ENCODE peak calls at places on chromosomes 5 and 9, in ten cellular contexts. One of them, this sample, is unnamed.

GRCh38 chr9:131676431-131676972 is 63.4 kb downstream of the RAPGEF1 start:
- DNase-seq in left colon: no peak
- DNase-seq in cardiac fibroblast: no peak
- DNase-seq in left ventricle myocardium inferior: no peak
- DNase-seq in T-helper 2 cell: peak; percentile 82
- DNase-seq in neural crest cell: no peak
- DNase-seq in fibroblast of mammary gland: no peak
- DNase-seq in GM23338: no peak
- DNase-seq in HEK293T: no peak
- DNase-seq in hypothalamus: no peak
- DNase-seq in this sample: no peak

GRCh38 chr5:101663543-101663942 is 632.5 kb downstream of the SLCO4C1 start:
- DNase-seq in T-helper 2 cell: no peak
- DNase-seq in neural crest cell: no peak
- DNase-seq in hypothalamus: no peak
- DNase-seq in HEK293T: no peak
- DNase-seq in GM23338: no peak
- DNase-seq in fibroblast of mammary gland: no peak
- DNase-seq in cardiac fibroblast: no peak
- DNase-seq in left colon: no peak
- DNase-seq in left ventricle myocardium inferior: no peak
- DNase-seq in this sample: no peak

GRCh38 chr5:72018158-72018803 is 89.0 kb upstream of the MAP1B start:
- DNase-seq in hypothalamus: no peak
- DNase-seq in HEK293T: peak; percentile 60
- DNase-seq in cardiac fibroblast: peak; percentile 45
- DNase-seq in left ventricle myocardium inferior: peak; percentile 30
- DNase-seq in neural crest cell: peak; percentile 65
- DNase-seq in left colon: peak; percentile 32
- DNase-seq in GM23338: peak; percentile 83
- DNase-seq in T-helper 2 cell: peak; percentile 47
- DNase-seq in fibroblast of mammary gland: peak; percentile 73
- DNase-seq in this sample: no peak

GRCh38 chr5:67156976-67157583 is 39.5 kb downstream of the CD180 start:
- DNase-seq in left colon: no peak
- DNase-seq in T-helper 2 cell: peak; percentile 65
- DNase-seq in cardiac fibroblast: peak; percentile 21
- DNase-seq in fibroblast of mammary gland: peak; percentile 46
- DNase-seq in left ventricle myocardium inferior: no peak
- DNase-seq in HEK293T: peak; percentile 46
- DNase-seq in hypothalamus: no peak
- DNase-seq in GM23338: peak; percentile 64
- DNase-seq in neural crest cell: no peak
- DNase-seq in this sample: no peak

GRCh38 chr5:145536133-145536532 is 299.0 kb downstream of the PRELID2 start:
- DNase-seq in left colon: no peak
- DNase-seq in HEK293T: no peak
- DNase-seq in hypothalamus: no peak
- DNase-seq in neural crest cell: no peak
- DNase-seq in GM23338: no peak
- DNase-seq in T-helper 2 cell: no peak
- DNase-seq in cardiac fibroblast: no peak
- DNase-seq in left ventricle myocardium inferior: no peak
- DNase-seq in fibroblast of mammary gland: peak; percentile 17
- DNase-seq in this sample: no peak

GRCh38 chr9:116361558-116361957 is 208.0 kb downstream of the PAPPA start:
- DNase-seq in left colon: no peak
- DNase-seq in T-helper 2 cell: no peak
- DNase-seq in hypothalamus: no peak
- DNase-seq in HEK293T: no peak
- DNase-seq in GM23338: no peak
- DNase-seq in left ventricle myocardium inferior: no peak
- DNase-seq in fibroblast of mammary gland: no peak
- DNase-seq in neural crest cell: no peak
- DNase-seq in cardiac fibroblast: no peak
- DNase-seq in this sample: peak; percentile 7

GRCh38 chr5:91632871-91633270 is 249.8 kb upstream of the ARRDC3 start:
- DNase-seq in neural crest cell: no peak
- DNase-seq in left ventricle myocardium inferior: no peak
- DNase-seq in fibroblast of mammary gland: no peak
- DNase-seq in GM23338: no peak
- DNase-seq in left colon: no peak
- DNase-seq in cardiac fibroblast: no peak
- DNase-seq in hypothalamus: no peak
- DNase-seq in HEK293T: no peak
- DNase-seq in T-helper 2 cell: no peak
- DNase-seq in this sample: no peak

GRCh38 chr9:89969881-89970639 is 365.2 kb downstream of the GADD45G start:
- DNase-seq in T-helper 2 cell: no peak
- DNase-seq in GM23338: no peak
- DNase-seq in neural crest cell: no peak
- DNase-seq in cardiac fibroblast: no peak
- DNase-seq in HEK293T: no peak
- DNase-seq in hypothalamus: no peak
- DNase-seq in left ventricle myocardium inferior: no peak
- DNase-seq in fibroblast of mammary gland: no peak
- DNase-seq in left colon: no peak
- DNase-seq in this sample: no peak

GRCh38 chr9:4836676-4837075 is 43.9 kb downstream of the RCL1 start:
- DNase-seq in cardiac fibroblast: peak; percentile 36
- DNase-seq in T-helper 2 cell: no peak
- DNase-seq in GM23338: no peak
- DNase-seq in left colon: no peak
- DNase-seq in hypothalamus: no peak
- DNase-seq in left ventricle myocardium inferior: no peak
- DNase-seq in neural crest cell: no peak
- DNase-seq in fibroblast of mammary gland: peak; percentile 74
- DNase-seq in HEK293T: no peak
- DNase-seq in this sample: no peak

GRCh38 chr5:173747876-173748275 is 131.4 kb upstream of the BOD1 start:
- DNase-seq in T-helper 2 cell: no peak
- DNase-seq in left ventricle myocardium inferior: no peak
- DNase-seq in HEK293T: no peak
- DNase-seq in GM23338: no peak
- DNase-seq in fibroblast of mammary gland: no peak
- DNase-seq in cardiac fibroblast: no peak
- DNase-seq in hypothalamus: no peak
- DNase-seq in neural crest cell: no peak
- DNase-seq in left colon: no peak
- DNase-seq in this sample: no peak

GRCh38 chr9:115261656-115262081 is 143.7 kb upstream of the TNC start:
- DNase-seq in hypothalamus: no peak
- DNase-seq in HEK293T: no peak
- DNase-seq in GM23338: no peak
- DNase-seq in left colon: no peak
- DNase-seq in left ventricle myocardium inferior: no peak
- DNase-seq in neural crest cell: no peak
- DNase-seq in T-helper 2 cell: no peak
- DNase-seq in cardiac fibroblast: no peak
- DNase-seq in fibroblast of mammary gland: peak; percentile 75
- DNase-seq in this sample: no peak

GRCh38 chr5:100762163-100762562 is 140.9 kb downstream of the ST8SIA4 start:
- DNase-seq in hypothalamus: no peak
- DNase-seq in cardiac fibroblast: peak; percentile 62
- DNase-seq in GM23338: no peak
- DNase-seq in T-helper 2 cell: no peak
- DNase-seq in neural crest cell: no peak
- DNase-seq in fibroblast of mammary gland: no peak
- DNase-seq in HEK293T: no peak
- DNase-seq in left ventricle myocardium inferior: no peak
- DNase-seq in left colon: no peak
- DNase-seq in this sample: no peak

GRCh38 chr9:84600739-84601138 is 68.8 kb upstream of the NTRK2 start:
- DNase-seq in neural crest cell: no peak
- DNase-seq in hypothalamus: no peak
- DNase-seq in left ventricle myocardium inferior: no peak
- DNase-seq in GM23338: no peak
- DNase-seq in left colon: no peak
- DNase-seq in cardiac fibroblast: no peak
- DNase-seq in fibroblast of mammary gland: no peak
- DNase-seq in HEK293T: no peak
- DNase-seq in T-helper 2 cell: no peak
- DNase-seq in this sample: no peak

GRCh38 chr9:130665431-130666392 is 1.3 kb downstream of the PRDM12 start:
- DNase-seq in GM23338: peak; percentile 76
- DNase-seq in left ventricle myocardium inferior: no peak
- DNase-seq in HEK293T: no peak
- DNase-seq in neural crest cell: no peak
- DNase-seq in cardiac fibroblast: no peak
- DNase-seq in fibroblast of mammary gland: no peak
- DNase-seq in T-helper 2 cell: no peak
- DNase-seq in left colon: no peak
- DNase-seq in hypothalamus: no peak
- DNase-seq in this sample: no peak

GRCh38 chr9:110538621-110539020 is 40.9 kb downstream of the SVEP1 start:
- DNase-seq in left colon: no peak
- DNase-seq in hypothalamus: no peak
- DNase-seq in neural crest cell: no peak
- DNase-seq in fibroblast of mammary gland: peak; percentile 31
- DNase-seq in GM23338: no peak
- DNase-seq in HEK293T: no peak
- DNase-seq in cardiac fibroblast: no peak
- DNase-seq in left ventricle myocardium inferior: no peak
- DNase-seq in T-helper 2 cell: no peak
- DNase-seq in this sample: no peak

GRCh38 chr9:136051568-136052432 is 43.3 kb downstream of the NACC2 start:
- DNase-seq in fibroblast of mammary gland: peak; percentile 87
- DNase-seq in cardiac fibroblast: peak; percentile 92
- DNase-seq in GM23338: peak; percentile 91
- DNase-seq in left ventricle myocardium inferior: peak; percentile 56
- DNase-seq in left colon: peak; percentile 86
- DNase-seq in neural crest cell: peak; percentile 61
- DNase-seq in T-helper 2 cell: no peak
- DNase-seq in HEK293T: peak; percentile 76
- DNase-seq in hypothalamus: peak; percentile 71
- DNase-seq in this sample: peak; percentile 96

GRCh38 chr9:83749706-83750105 is 41.9 kb upstream of the UBQLN1 start:
- DNase-seq in hypothalamus: no peak
- DNase-seq in fibroblast of mammary gland: no peak
- DNase-seq in T-helper 2 cell: no peak
- DNase-seq in HEK293T: no peak
- DNase-seq in GM23338: no peak
- DNase-seq in cardiac fibroblast: no peak
- DNase-seq in neural crest cell: no peak
- DNase-seq in left ventricle myocardium inferior: no peak
- DNase-seq in left colon: no peak
- DNase-seq in this sample: no peak

GRCh38 chr5:155728146-155728856 is 598.7 kb upstream of the SGCD start:
- DNase-seq in GM23338: peak; percentile 72
- DNase-seq in cardiac fibroblast: peak; percentile 26
- DNase-seq in left colon: peak; percentile 39
- DNase-seq in left ventricle myocardium inferior: peak; percentile 69
- DNase-seq in neural crest cell: peak; percentile 41
- DNase-seq in HEK293T: no peak
- DNase-seq in T-helper 2 cell: no peak
- DNase-seq in fibroblast of mammary gland: peak; percentile 28
- DNase-seq in hypothalamus: peak; percentile 38
- DNase-seq in this sample: peak; percentile 33

GRCh38 chr5:146919304-146919703 is 40.7 kb upstream of the PPP2R2B start:
- DNase-seq in HEK293T: no peak
- DNase-seq in fibroblast of mammary gland: no peak
- DNase-seq in cardiac fibroblast: no peak
- DNase-seq in left colon: no peak
- DNase-seq in GM23338: peak; percentile 93
- DNase-seq in neural crest cell: peak; percentile 20
- DNase-seq in T-helper 2 cell: no peak
- DNase-seq in left ventricle myocardium inferior: no peak
- DNase-seq in hypothalamus: no peak
- DNase-seq in this sample: no peak

GRCh38 chr5:8013951-8014844 is 145.2 kb downstream of the MTRR start:
- DNase-seq in hypothalamus: no peak
- DNase-seq in HEK293T: no peak
- DNase-seq in T-helper 2 cell: no peak
- DNase-seq in left colon: no peak
- DNase-seq in GM23338: no peak
- DNase-seq in fibroblast of mammary gland: no peak
- DNase-seq in cardiac fibroblast: no peak
- DNase-seq in left ventricle myocardium inferior: no peak
- DNase-seq in neural crest cell: no peak
- DNase-seq in this sample: no peak

GRCh38 chr9:137150485-137151060 is 11.6 kb downstream of the GRIN1 start:
- DNase-seq in left colon: peak; percentile 83
- DNase-seq in left ventricle myocardium inferior: no peak
- DNase-seq in GM23338: peak; percentile 63
- DNase-seq in hypothalamus: no peak
- DNase-seq in neural crest cell: no peak
- DNase-seq in fibroblast of mammary gland: peak; percentile 49
- DNase-seq in HEK293T: peak; percentile 80
- DNase-seq in cardiac fibroblast: no peak
- DNase-seq in T-helper 2 cell: no peak
- DNase-seq in this sample: no peak

GRCh38 chr5:36301858-36302603 is at the start of gene RANBP3L:
- DNase-seq in HEK293T: peak; percentile 44
- DNase-seq in GM23338: no peak
- DNase-seq in left ventricle myocardium inferior: no peak
- DNase-seq in T-helper 2 cell: peak; percentile 6
- DNase-seq in hypothalamus: no peak
- DNase-seq in neural crest cell: no peak
- DNase-seq in fibroblast of mammary gland: peak; percentile 34
- DNase-seq in left colon: no peak
- DNase-seq in cardiac fibroblast: peak; percentile 40
- DNase-seq in this sample: peak; percentile 29

GRCh38 chr9:95157491-95158151 is 159.9 kb downstream of the FANCC start:
- DNase-seq in fibroblast of mammary gland: peak; percentile 91
- DNase-seq in hypothalamus: no peak
- DNase-seq in GM23338: no peak
- DNase-seq in left ventricle myocardium inferior: no peak
- DNase-seq in left colon: no peak
- DNase-seq in cardiac fibroblast: peak; percentile 96
- DNase-seq in T-helper 2 cell: no peak
- DNase-seq in neural crest cell: no peak
- DNase-seq in HEK293T: no peak
- DNase-seq in this sample: no peak

GRCh38 chr5:159041754-159042153 is 58.0 kb downstream of the EBF1 start:
- DNase-seq in neural crest cell: no peak
- DNase-seq in hypothalamus: no peak
- DNase-seq in T-helper 2 cell: no peak
- DNase-seq in cardiac fibroblast: no peak
- DNase-seq in HEK293T: no peak
- DNase-seq in GM23338: no peak
- DNase-seq in left ventricle myocardium inferior: no peak
- DNase-seq in fibroblast of mammary gland: no peak
- DNase-seq in left colon: no peak
- DNase-seq in this sample: no peak

GRCh38 chr5:78547731-78548189 is 100.8 kb downstream of the LHFPL2 start:
- DNase-seq in T-helper 2 cell: no peak
- DNase-seq in cardiac fibroblast: peak; percentile 100
- DNase-seq in HEK293T: no peak
- DNase-seq in fibroblast of mammary gland: peak; percentile 100
- DNase-seq in left ventricle myocardium inferior: peak; percentile 92
- DNase-seq in GM23338: no peak
- DNase-seq in neural crest cell: no peak
- DNase-seq in hypothalamus: no peak
- DNase-seq in left colon: peak; percentile 69
- DNase-seq in this sample: no peak

GRCh38 chr5:88683506-88684135 is 199.4 kb downstream of the MEF2C start:
- DNase-seq in cardiac fibroblast: no peak
- DNase-seq in hypothalamus: peak; percentile 60
- DNase-seq in HEK293T: no peak
- DNase-seq in neural crest cell: no peak
- DNase-seq in left colon: no peak
- DNase-seq in GM23338: peak; percentile 90
- DNase-seq in T-helper 2 cell: peak; percentile 54
- DNase-seq in left ventricle myocardium inferior: no peak
- DNase-seq in fibroblast of mammary gland: no peak
- DNase-seq in this sample: peak; percentile 80

GRCh38 chr9:70859694-70860093 is 261.7 kb downstream of the TRPM3 start:
- DNase-seq in cardiac fibroblast: no peak
- DNase-seq in T-helper 2 cell: peak; percentile 15
- DNase-seq in GM23338: no peak
- DNase-seq in HEK293T: no peak
- DNase-seq in fibroblast of mammary gland: no peak
- DNase-seq in left colon: no peak
- DNase-seq in neural crest cell: no peak
- DNase-seq in left ventricle myocardium inferior: no peak
- DNase-seq in hypothalamus: no peak
- DNase-seq in this sample: no peak

GRCh38 chr5:160166069-160166972 is 47.1 kb upstream of the PWWP2A start:
- DNase-seq in hypothalamus: no peak
- DNase-seq in GM23338: peak; percentile 94
- DNase-seq in HEK293T: no peak
- DNase-seq in T-helper 2 cell: no peak
- DNase-seq in neural crest cell: no peak
- DNase-seq in left ventricle myocardium inferior: no peak
- DNase-seq in cardiac fibroblast: no peak
- DNase-seq in fibroblast of mammary gland: no peak
- DNase-seq in left colon: no peak
- DNase-seq in this sample: no peak